ENCODE peak calls at places on chromosomes 1 and 21, in seven cellular contexts. Y is neural crest cell, T is AG09309, A is progenitor cell of endocrine pancreas, K is glutamatergic neuron, E is fibroblast of mammary gland, P is foreskin fibroblast. X is an unnamed sample.

GRCh38 chr1:8965121-8965820 is 19.6 kb downstream of the CA6 start:
- DNase-seq in K (no peak), T (no peak), Y (no peak), E (no peak), P (no peak), A (no peak), X (no peak)

GRCh38 chr1:4957027-4957426 is 302.6 kb downstream of the AJAP1 start:
- DNase-seq in Y (no peak), A (no peak), P (no peak), T (no peak), K (no peak), E (no peak), X (no peak)

GRCh38 chr21:40208960-40209359 is 341.7 kb downstream of the PCP4 start:
- DNase-seq in T (no peak), K (no peak), Y (no peak), P (no peak), A (no peak), E (no peak), X (no peak)

GRCh38 chr1:113683384-113684152 is 75.7 kb downstream of the PHTF1 start:
- DNase-seq in K (no peak), Y (no peak), A (no peak), T (no peak), P (no peak), E (peak), X (no peak)

GRCh38 chr1:11600901-11601300 is 53.3 kb downstream of the FBXO2 start:
- DNase-seq in T (no peak), K (no peak), E (no peak), Y (no peak), A (no peak), P (no peak), X (no peak)

GRCh38 chr1:95641386-95641785 is 407.4 kb downstream of the RWDD3 start:
- DNase-seq in T (no peak), E (no peak), Y (no peak), A (no peak), P (no peak), K (no peak), X (no peak)

GRCh38 chr1:15849775-15850449 is 2.4 kb downstream of the SPEN start:
- DNase-seq in E (peak), Y (peak), T (no peak), P (peak), K (peak), A (peak), X (peak)

GRCh38 chr21:46482846-46483231 is 24.1 kb downstream of the DIP2A start:
- DNase-seq in A (no peak), P (no peak), T (no peak), Y (no peak), E (no peak), K (no peak), X (no peak)

GRCh38 chr1:15701784-15702183 is 17.7 kb downstream of the PLEKHM2 start:
- DNase-seq in K (no peak), Y (no peak), P (no peak), T (no peak), E (no peak), A (no peak), X (no peak)

DNA sequence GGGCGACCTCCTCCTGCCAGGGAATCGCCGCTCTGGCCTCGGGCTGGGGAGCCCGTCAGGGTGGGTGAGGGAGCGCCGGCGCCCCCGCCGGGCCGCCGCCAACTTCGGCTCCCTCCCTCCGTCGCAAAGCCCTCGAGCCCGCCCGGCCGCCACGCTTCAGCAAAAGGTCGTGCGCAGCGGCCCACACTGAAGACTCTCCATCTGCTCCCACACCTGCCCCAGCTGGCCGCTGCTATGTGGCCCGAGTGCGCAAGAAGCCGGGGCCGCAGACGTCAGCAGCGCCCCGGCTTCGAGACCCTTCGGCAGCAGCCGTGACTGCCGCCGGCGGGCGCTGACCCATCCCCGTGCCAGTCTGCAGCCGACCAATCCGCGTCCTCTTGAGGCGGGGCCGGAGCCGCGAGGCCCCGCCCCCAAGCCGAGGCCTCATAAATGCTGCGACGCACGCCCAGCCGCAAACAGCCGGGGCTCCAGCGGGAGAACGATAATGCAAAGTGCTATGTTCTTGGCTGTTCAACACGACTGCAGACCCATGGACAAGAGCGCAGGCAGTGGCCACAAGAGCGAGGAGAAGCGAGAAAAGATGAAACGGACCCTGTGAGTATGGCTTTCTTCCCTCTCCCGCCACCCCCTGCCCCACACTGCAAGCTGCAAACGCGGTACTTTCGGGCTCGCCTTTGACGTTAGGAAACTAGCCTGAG is at the start of gene RGS2:
- DNase-seq in E (peak), A (peak), P (peak), K (peak), Y (peak), T (peak), X (peak)
- TF ChIP-seq CTCF in E (no peak), A (peak), P (no peak), K (no peak), Y (peak), T (no peak), X (no peak)

DNA sequence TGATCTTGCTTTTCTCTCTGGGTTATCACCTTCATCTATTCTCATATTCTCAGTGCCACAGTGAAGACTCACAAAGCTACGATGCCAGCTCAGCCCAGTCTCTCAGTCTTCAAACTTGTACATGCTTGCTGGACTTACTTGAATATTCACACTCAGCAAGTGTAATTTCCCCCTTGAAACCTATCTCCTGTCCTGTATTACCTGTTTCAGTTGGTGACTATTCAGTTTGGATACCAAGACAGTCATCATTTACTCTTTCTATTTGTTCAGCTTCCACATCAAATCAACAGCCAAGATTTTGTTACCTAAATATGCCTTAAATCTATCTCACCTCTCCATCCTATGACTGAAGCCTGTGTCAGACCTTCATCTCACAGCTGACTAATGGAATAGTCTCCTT is 209.7 kb downstream of the LRRC7 start:
- DNase-seq in T (no peak), A (no peak), K (no peak), Y (no peak), P (no peak), E (no peak), X (no peak)
- TF ChIP-seq CTCF in T (no peak), A (no peak), K (no peak), Y (no peak), P (no peak), E (no peak), X (no peak)

GRCh38 chr1:156123356-156124196 is 9.1 kb downstream of the LMNA start:
- DNase-seq in P (peak), K (no peak), E (peak), T (peak), Y (peak), A (no peak), X (peak)
- TF ChIP-seq CTCF in P (peak), K (no peak), E (peak), T (peak), Y (peak), A (no peak), X (no peak)

GRCh38 chr1:200490183-200490582 is 80.3 kb upstream of the ZNF281 start:
- DNase-seq in P (no peak), T (no peak), A (no peak), E (no peak), Y (no peak), K (no peak), X (no peak)
- TF ChIP-seq CTCF in P (no peak), T (no peak), A (no peak), E (no peak), Y (no peak), K (no peak), X (no peak)

DNA sequence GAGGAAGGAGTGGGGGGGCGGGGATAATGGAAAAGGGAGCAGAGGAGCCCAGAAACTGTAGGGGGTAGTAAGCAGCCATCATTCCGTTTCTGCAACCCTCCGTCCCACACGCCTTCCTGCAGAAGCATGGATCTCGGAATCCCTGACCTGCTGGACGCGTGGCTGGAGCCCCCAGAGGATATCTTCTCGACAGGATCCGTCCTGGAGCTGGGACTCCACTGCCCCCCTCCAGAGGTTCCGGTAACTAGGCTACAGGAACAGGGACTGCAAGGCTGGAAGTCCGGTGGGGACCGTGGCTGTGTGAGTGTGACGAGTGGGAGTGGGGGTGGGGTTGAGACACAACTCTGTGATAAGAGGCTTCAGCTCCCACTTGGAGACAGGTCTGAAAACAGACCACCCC is 698 bp downstream of the CREB3L4 start:
- DNase-seq in K (no peak), E (no peak), P (no peak), T (no peak), A (no peak), Y (no peak), X (peak)
- TF ChIP-seq CTCF in K (no peak), E (no peak), P (no peak), T (no peak), A (no peak), Y (no peak), X (no peak)

GRCh38 chr1:39717809-39718208 is 20.9 kb upstream of the PPIE start:
- DNase-seq in K (no peak), Y (no peak), P (no peak), E (no peak), T (no peak), A (no peak), X (no peak)
- TF ChIP-seq CTCF in K (no peak), Y (no peak), P (no peak), E (no peak), T (no peak), A (no peak), X (no peak)

DNA sequence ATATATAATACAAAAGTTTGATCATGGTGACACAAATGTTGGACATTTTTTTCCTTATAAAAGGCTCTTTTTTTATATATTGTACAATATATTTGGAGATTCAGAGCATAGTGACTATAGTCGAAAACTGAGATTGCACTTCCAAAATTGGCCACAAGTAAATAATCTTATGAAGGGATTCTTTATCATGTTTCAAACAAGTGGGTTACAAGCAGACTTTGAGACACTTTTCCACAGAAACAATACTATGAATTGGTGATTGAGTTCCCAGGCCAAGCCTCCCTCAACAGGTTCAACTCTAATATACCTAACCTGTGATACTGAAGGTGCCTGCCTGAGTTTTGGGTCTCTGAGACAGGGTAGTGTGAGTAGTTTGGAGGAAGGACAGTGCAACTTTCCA is 13.8 kb downstream of the LEPR start:
- DNase-seq in Y (no peak), A (no peak), P (no peak), E (no peak), T (no peak), K (no peak), X (no peak)
- TF ChIP-seq CTCF in Y (peak), A (peak), P (no peak), E (no peak), T (no peak), K (peak), X (no peak)

DNA sequence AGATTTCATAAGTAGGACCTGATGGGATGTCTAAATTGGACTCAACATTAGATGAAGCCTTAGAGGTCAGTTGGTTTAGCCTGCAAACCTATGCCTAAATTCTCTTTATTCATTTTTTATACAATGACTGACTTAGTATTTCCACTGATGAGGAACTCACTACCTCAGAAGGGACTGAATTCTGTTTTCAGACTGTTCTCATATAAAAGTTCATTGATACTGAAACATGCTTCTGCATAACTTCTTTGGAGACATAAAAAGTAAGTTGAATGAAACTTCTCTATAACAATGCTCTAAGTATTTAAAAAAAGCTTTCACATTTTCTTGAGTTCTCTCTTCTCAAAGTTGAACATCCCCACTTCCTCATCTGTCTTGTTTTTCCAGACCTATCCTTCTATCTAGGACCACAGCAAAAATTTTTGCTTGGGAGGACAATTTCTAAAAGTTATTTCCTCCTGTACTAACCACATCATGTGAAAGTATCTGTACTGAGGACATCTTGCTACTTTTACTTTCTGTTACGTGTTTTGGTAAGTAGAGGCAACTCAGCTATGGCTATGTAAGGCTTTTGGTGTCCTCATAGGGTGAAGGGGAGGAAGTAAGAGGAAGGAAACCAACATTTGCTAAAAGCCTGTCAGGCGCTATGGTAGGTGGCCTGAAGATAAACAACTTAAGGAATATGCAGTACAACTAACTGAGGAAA is 64.1 kb downstream of the USP24 start:
- DNase-seq in E (no peak), A (no peak), T (no peak), K (no peak), P (no peak), Y (no peak), X (no peak)
- TF ChIP-seq CTCF in E (no peak), A (no peak), T (no peak), K (no peak), P (no peak), Y (no peak), X (no peak)